ENCODE peak calls at places on chromosomes 7 and 10, in seven cellular contexts. T, H, R, L, Q, D and V are unnamed samples.

GRCh38 chr7:6653101-6653995 is 16.2 kb downstream of the ZNF316 start:
- DNase-seq in T (no peak), H (no peak), R (no peak), L (no peak), Q (no peak), D (no peak), V (no peak)

GRCh38 chr10:4130685-4131084 is 345.7 kb upstream of the KLF6 start:
- DNase-seq in T (no peak), H (no peak), R (no peak), L (no peak), Q (no peak), D (no peak), V (no peak)

GRCh38 chr7:34282271-34282670 is 375.7 kb upstream of the NPSR1 start:
- DNase-seq in T (no peak), H (no peak), R (peak; percentile 11), L (no peak), Q (no peak), D (no peak), V (no peak)

GRCh38 chr7:727104-727805 is at the start of gene PRKAR1B:
- DNase-seq in T (peak; percentile 61), H (no peak), R (no peak), L (no peak), Q (no peak), D (no peak), V (peak; percentile 19)

GRCh38 chr7:151181011-151181431 is 6.0 kb downstream of the ASB10 start:
- DNase-seq in T (no peak), H (no peak), R (no peak), L (no peak), Q (no peak), D (no peak), V (no peak)

GRCh38 chr7:7898155-7898554 is 70.4 kb upstream of the GLCCI1 start:
- DNase-seq in T (no peak), H (no peak), R (peak; percentile 22), L (no peak), Q (no peak), D (no peak), V (no peak)

GRCh38 chr10:22315455-22316285 is 518 bp upstream of the COMMD3 start:
- DNase-seq in T (no peak), H (no peak), R (no peak), L (no peak), Q (no peak), D (no peak), V (peak; percentile 15)

GRCh38 chr7:49294611-49295010 is 370.3 kb downstream of the CDC14C start:
- DNase-seq in T (no peak), H (no peak), R (peak; percentile 1), L (no peak), Q (no peak), D (no peak), V (no peak)

GRCh38 chr10:119370972-119371703 is 163.8 kb downstream of the GRK5 start:
- DNase-seq in T (no peak), H (no peak), R (peak; percentile 97), L (no peak), Q (peak; percentile 93), D (peak; percentile 66), V (peak; percentile 80)

GRCh38 chr10:132577350-132578005 is 39.9 kb downstream of the INPP5A start:
- DNase-seq in T (no peak), H (no peak), R (no peak), L (peak; percentile 67), Q (no peak), D (no peak), V (no peak)
- TF ChIP-seq CTCF in T (no peak), H (peak; percentile 27), R (peak; percentile 17), L (no peak), Q (no peak), D (no peak), V (no peak)

GRCh38 chr10:100653238-100653956 is 92.0 kb upstream of the PAX2 start:
- DNase-seq in T (no peak), H (no peak), R (no peak), L (no peak), Q (no peak), D (no peak), V (no peak)
- H3K4me3 ChIP-seq in T (no peak overlapping the region), H (no peak overlapping the region), R (no peak overlapping the region), L (no peak overlapping the region), Q (no peak overlapping the region), D (no peak overlapping the region), V (no peak overlapping the region)

GRCh38 chr10:127563718-127564553 is 14.8 kb downstream of the NPS start:
- DNase-seq in T (peak; percentile 21), H (no peak), R (no peak), L (no peak), Q (no peak), D (no peak), V (no peak)
- TF ChIP-seq CTCF in T (peak; percentile 49), H (peak; percentile 69), R (peak; percentile 40), L (no peak), Q (no peak), D (no peak), V (peak; percentile 27)

GRCh38 chr7:75639071-75639892 is 99.5 kb downstream of the HIP1 start:
- DNase-seq in T (peak; percentile 46), H (no peak), R (peak; percentile 49), L (peak; percentile 50), Q (peak; percentile 45), D (no peak), V (peak; percentile 42)

GRCh38 chr7:75639893-75640600 is 98.7 kb downstream of the HIP1 start:
- DNase-seq in T (no peak), H (no peak), R (no peak), L (no peak), Q (no peak), D (no peak), V (no peak)

GRCh38 chr7:75637854-75638606 is 100.7 kb downstream of the HIP1 start:
- DNase-seq in T (no peak), H (no peak), R (no peak), L (no peak), Q (no peak), D (no peak), V (no peak)

GRCh38 chr7:75642810-75643486 is 95.8 kb downstream of the HIP1 start:
- DNase-seq in T (peak; percentile 53), H (no peak), R (peak; percentile 46), L (peak; percentile 61), Q (peak; percentile 67), D (peak; percentile 10), V (peak; percentile 90)

DNA sequence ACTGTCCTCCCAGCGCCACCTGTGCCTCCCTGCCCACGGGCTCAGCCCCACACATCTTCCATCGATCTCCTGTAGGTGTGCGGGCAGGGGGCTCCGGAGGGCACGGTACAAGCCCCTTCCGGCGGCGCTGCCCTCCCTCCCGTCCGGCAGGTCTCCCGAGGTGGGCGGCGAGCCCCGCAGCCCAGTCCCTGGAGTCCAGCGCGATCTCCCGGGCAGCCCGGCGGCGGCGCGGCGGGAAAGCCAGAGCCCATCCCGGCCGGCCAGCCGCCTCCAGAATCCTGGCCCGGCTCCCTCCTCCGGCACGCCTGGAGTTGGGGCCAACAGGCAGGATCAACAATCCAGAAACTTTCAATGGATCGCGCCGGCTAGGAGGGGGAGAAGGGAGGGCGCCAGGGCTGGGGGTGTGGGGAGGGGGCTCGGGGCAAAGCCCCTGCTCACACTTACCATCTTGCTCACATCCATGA is 100.1 kb downstream of the HIP1 start:
- DNase-seq in T (peak; percentile 29), H (no peak), R (no peak), L (peak; percentile 67), Q (no peak), D (peak; percentile 6), V (no peak)
- H3K4me3 ChIP-seq in T (peak overlapping the region; percentile 62), H (peak overlapping the region; percentile 69), R (peak overlapping the region; percentile 64), L (peak overlapping the region; percentile 68), Q (peak overlapping the region; percentile 55), D (peak overlapping the region; percentile 67), V (peak overlapping the region; percentile 60)

GRCh38 chr7:97006146-97006950 is 995 bp downstream of the DLX6 start:
- DNase-seq in T (no peak), H (no peak), R (no peak), L (peak; percentile 39), Q (peak; percentile 16), D (no peak), V (peak; percentile 5)
- TF ChIP-seq CTCF in T (no peak), H (no peak), R (no peak), L (no peak), Q (no peak), D (no peak), V (no peak)

DNA sequence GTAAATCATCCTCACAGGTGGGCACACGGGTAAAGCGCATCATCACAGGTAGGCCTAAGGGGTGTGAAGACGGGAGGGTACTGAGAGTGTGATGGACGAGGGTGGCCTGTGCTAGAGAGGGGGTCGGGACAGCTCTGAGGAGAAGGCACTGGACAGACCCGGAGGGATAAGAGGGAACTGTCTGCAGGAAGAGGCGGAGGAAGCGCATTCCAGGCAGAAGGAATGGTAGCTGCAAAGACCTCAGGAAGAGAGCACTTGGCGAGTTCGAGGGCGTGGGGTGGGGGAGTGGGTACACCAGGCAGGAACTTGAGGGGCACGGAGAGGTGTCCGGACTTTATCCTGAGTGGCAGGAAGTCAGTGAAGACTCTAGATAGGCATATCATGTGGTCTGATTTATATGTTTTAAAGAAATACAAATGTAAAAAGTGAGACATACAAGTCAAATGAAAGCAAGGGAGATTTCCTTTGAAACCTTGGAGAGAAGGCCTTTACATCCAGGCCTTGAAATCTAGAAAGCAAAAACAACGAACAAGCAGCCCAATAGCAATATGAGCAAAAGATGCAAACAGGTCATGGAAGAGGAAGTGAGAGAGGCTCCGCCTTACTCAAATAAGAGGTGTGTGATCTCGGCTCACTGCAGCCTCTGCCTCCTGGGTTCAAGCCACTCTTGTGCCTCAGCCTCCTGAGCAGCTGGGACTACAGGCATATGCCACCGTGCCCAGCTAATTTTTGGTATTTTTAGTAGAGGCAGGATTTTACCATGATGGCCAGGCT is 3.6 kb downstream of the LHPP start:
- DNase-seq in T (no peak), H (no peak), R (no peak), L (no peak), Q (no peak), D (no peak), V (no peak)
- H3K4me3 ChIP-seq in T (no peak overlapping the region), H (no peak overlapping the region), R (no peak overlapping the region), L (no peak overlapping the region), Q (no peak overlapping the region), D (no peak overlapping the region), V (no peak overlapping the region)

GRCh38 chr7:116418524-116418923 is 81.0 kb upstream of the CAV2 start:
- DNase-seq in T (no peak), H (no peak), R (no peak), L (no peak), Q (no peak), D (no peak), V (no peak)
- TF ChIP-seq CTCF in T (no peak), H (no peak), R (no peak), L (no peak), Q (no peak), D (no peak), V (no peak)